ENCODE peak calls at places on chromosomes 12 and 14, in five cellular contexts. One of them, this sample, is unnamed.

GRCh38 chr12:52506858-52507715 is 13.1 kb downstream of the KRT5 start:
- DNase-seq in fibroblast of lung: peak
- DNase-seq in neural progenitor cell: peak
- DNase-seq in fibroblast of pulmonary artery: peak
- DNase-seq in cardiac fibroblast: peak
- DNase-seq in this sample: peak

GRCh38 chr12:7354521-7354920 is 50.6 kb downstream of the ACSM4 start:
- DNase-seq in fibroblast of lung: no peak
- DNase-seq in neural progenitor cell: no peak
- DNase-seq in fibroblast of pulmonary artery: no peak
- DNase-seq in cardiac fibroblast: peak
- DNase-seq in this sample: peak

GRCh38 chr12:32864731-32865130 is 31.8 kb downstream of the PKP2 start:
- DNase-seq in fibroblast of lung: no peak
- DNase-seq in neural progenitor cell: no peak
- DNase-seq in fibroblast of pulmonary artery: no peak
- DNase-seq in cardiac fibroblast: no peak
- DNase-seq in this sample: peak

GRCh38 chr14:47509957-47510356 is 165.4 kb downstream of the MDGA2 start:
- DNase-seq in fibroblast of lung: no peak
- DNase-seq in neural progenitor cell: peak
- DNase-seq in fibroblast of pulmonary artery: no peak
- DNase-seq in cardiac fibroblast: no peak
- DNase-seq in this sample: no peak

GRCh38 chr14:58533417-58533816 is 104.3 kb upstream of the DACT1 start:
- DNase-seq in fibroblast of lung: peak
- DNase-seq in neural progenitor cell: peak
- DNase-seq in fibroblast of pulmonary artery: peak
- DNase-seq in cardiac fibroblast: peak
- DNase-seq in this sample: no peak

GRCh38 chr12:7856516-7856915 is 16.2 kb downstream of the SLC2A14 start:
- DNase-seq in fibroblast of lung: peak
- DNase-seq in neural progenitor cell: no peak
- DNase-seq in fibroblast of pulmonary artery: no peak
- DNase-seq in cardiac fibroblast: no peak
- DNase-seq in this sample: peak

GRCh38 chr14:51157012-51157411 is 62.1 kb upstream of the TRIM9 start:
- DNase-seq in fibroblast of lung: no peak
- DNase-seq in neural progenitor cell: no peak
- DNase-seq in fibroblast of pulmonary artery: peak
- DNase-seq in cardiac fibroblast: peak
- DNase-seq in this sample: peak

GRCh38 chr14:74856366-74856765 is 19.6 kb downstream of the PROX2 start:
- DNase-seq in fibroblast of lung: no peak
- DNase-seq in neural progenitor cell: no peak
- DNase-seq in fibroblast of pulmonary artery: no peak
- DNase-seq in cardiac fibroblast: no peak
- DNase-seq in this sample: peak

GRCh38 chr14:76640923-76641395 is 120.3 kb upstream of the VASH1 start:
- DNase-seq in fibroblast of lung: no peak
- DNase-seq in neural progenitor cell: no peak
- DNase-seq in fibroblast of pulmonary artery: no peak
- DNase-seq in cardiac fibroblast: no peak
- DNase-seq in this sample: no peak

GRCh38 chr14:75910048-75910447 is 71.7 kb downstream of the TGFB3 start:
- DNase-seq in fibroblast of lung: no peak
- DNase-seq in neural progenitor cell: no peak
- DNase-seq in fibroblast of pulmonary artery: no peak
- DNase-seq in cardiac fibroblast: no peak
- DNase-seq in this sample: no peak

GRCh38 chr12:54197037-54197909 is 8.5 kb upstream of the SMUG1 start:
- DNase-seq in fibroblast of lung: peak
- DNase-seq in neural progenitor cell: peak
- DNase-seq in fibroblast of pulmonary artery: no peak
- DNase-seq in cardiac fibroblast: peak
- DNase-seq in this sample: peak

GRCh38 chr12:110079477-110080400 is 31.4 kb upstream of the C12orf76 start:
- DNase-seq in fibroblast of lung: peak
- DNase-seq in neural progenitor cell: no peak
- DNase-seq in fibroblast of pulmonary artery: peak
- DNase-seq in cardiac fibroblast: peak
- DNase-seq in this sample: no peak

GRCh38 chr12:84842406-84843013 is 70.1 kb downstream of the SLC6A15 start:
- DNase-seq in fibroblast of lung: peak
- DNase-seq in neural progenitor cell: peak
- DNase-seq in fibroblast of pulmonary artery: peak
- DNase-seq in cardiac fibroblast: peak
- DNase-seq in this sample: peak

GRCh38 chr14:92719890-92720323 is 28.5 kb downstream of the LGMN start:
- DNase-seq in fibroblast of lung: no peak
- DNase-seq in neural progenitor cell: no peak
- DNase-seq in fibroblast of pulmonary artery: no peak
- DNase-seq in cardiac fibroblast: peak
- DNase-seq in this sample: no peak

GRCh38 chr14:84254205-84254788 is 1275.6 kb upstream of the FLRT2 start:
- DNase-seq in fibroblast of lung: no peak
- DNase-seq in neural progenitor cell: peak
- DNase-seq in fibroblast of pulmonary artery: peak
- DNase-seq in cardiac fibroblast: peak
- DNase-seq in this sample: no peak

GRCh38 chr12:84497819-84498218 is 414.8 kb downstream of the SLC6A15 start:
- DNase-seq in fibroblast of lung: peak
- DNase-seq in neural progenitor cell: peak
- DNase-seq in fibroblast of pulmonary artery: peak
- DNase-seq in cardiac fibroblast: no peak
- DNase-seq in this sample: peak

GRCh38 chr14:30450620-30451019 is 108.3 kb upstream of the G2E3 start:
- DNase-seq in fibroblast of lung: peak
- DNase-seq in neural progenitor cell: no peak
- DNase-seq in fibroblast of pulmonary artery: no peak
- DNase-seq in cardiac fibroblast: no peak
- DNase-seq in this sample: peak

GRCh38 chr12:19288603-19289244 is 150.6 kb upstream of the AEBP2 start:
- DNase-seq in fibroblast of lung: peak
- DNase-seq in neural progenitor cell: peak
- DNase-seq in fibroblast of pulmonary artery: peak
- DNase-seq in cardiac fibroblast: peak
- DNase-seq in this sample: peak

GRCh38 chr12:7989827-7990491 is 42.6 kb upstream of the FOXJ2 start:
- DNase-seq in fibroblast of lung: no peak
- DNase-seq in neural progenitor cell: no peak
- DNase-seq in fibroblast of pulmonary artery: peak
- DNase-seq in cardiac fibroblast: peak
- DNase-seq in this sample: no peak

GRCh38 chr14:102525213-102526143 is 15.9 kb upstream of the ANKRD9 start:
- DNase-seq in fibroblast of lung: peak
- DNase-seq in neural progenitor cell: no peak
- DNase-seq in fibroblast of pulmonary artery: peak
- DNase-seq in cardiac fibroblast: peak
- DNase-seq in this sample: peak

GRCh38 chr14:21924479-21924878 is 250.9 kb upstream of the OR4E1 start:
- DNase-seq in fibroblast of lung: no peak
- DNase-seq in neural progenitor cell: peak
- DNase-seq in fibroblast of pulmonary artery: no peak
- DNase-seq in cardiac fibroblast: no peak
- DNase-seq in this sample: no peak

GRCh38 chr12:101939856-101940265 is 62.5 kb downstream of the DRAM1 start:
- DNase-seq in fibroblast of lung: peak
- DNase-seq in neural progenitor cell: peak
- DNase-seq in fibroblast of pulmonary artery: peak
- DNase-seq in cardiac fibroblast: peak
- DNase-seq in this sample: peak

DNA sequence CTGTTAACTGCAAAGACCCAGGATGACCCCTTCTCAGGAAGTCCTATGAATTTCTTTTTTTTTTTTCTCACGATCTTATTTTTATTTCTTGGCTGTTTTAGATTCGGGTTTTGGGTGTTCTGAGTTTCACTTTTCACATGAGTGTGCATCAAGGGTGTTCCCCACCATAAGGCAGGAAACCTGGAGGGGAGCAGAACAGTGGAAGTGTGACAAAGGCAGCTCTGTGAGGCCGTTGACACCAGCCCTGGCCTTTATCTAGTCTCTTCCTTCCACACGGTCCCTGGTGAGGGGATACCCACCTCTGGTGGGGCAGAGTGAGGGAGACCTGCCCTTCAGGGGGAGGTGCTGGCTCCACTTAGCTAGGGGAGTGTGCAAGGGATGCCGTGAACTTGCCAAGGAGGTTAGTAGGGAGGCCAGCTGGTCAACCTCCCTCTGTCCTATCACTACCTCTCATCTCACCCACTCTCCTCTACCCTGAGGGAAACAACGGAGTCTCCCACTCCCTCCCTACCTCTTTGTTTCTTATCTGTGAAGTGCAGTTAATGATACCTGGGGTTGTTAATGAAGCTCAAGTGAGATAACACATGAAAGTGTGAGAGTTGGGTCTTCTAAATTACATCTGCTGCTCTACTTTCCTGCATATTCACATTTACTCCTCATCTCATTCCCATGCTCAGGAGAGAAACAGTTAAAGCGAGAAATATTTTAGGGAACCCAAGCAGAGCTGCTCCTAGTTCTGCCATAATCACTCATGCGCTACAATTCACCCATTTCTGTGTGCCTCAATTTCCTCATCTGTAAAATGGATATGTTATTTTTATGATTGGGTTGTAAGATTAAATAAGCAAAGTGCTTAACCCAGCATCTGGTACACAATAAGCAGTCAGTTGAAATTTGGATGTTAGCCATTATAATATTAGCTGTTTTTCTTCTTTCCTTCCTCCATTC is 4.4 kb upstream of the GALNT6 start:
- DNase-seq in fibroblast of lung: no peak
- DNase-seq in neural progenitor cell: no peak
- DNase-seq in fibroblast of pulmonary artery: no peak
- DNase-seq in cardiac fibroblast: no peak
- DNase-seq in this sample: no peak
- TF ChIP-seq CTCF in fibroblast of lung: no peak
- TF ChIP-seq CTCF in neural progenitor cell: no peak
- TF ChIP-seq CTCF in fibroblast of pulmonary artery: no peak
- TF ChIP-seq CTCF in cardiac fibroblast: no peak
- TF ChIP-seq CTCF in this sample: no peak

DNA sequence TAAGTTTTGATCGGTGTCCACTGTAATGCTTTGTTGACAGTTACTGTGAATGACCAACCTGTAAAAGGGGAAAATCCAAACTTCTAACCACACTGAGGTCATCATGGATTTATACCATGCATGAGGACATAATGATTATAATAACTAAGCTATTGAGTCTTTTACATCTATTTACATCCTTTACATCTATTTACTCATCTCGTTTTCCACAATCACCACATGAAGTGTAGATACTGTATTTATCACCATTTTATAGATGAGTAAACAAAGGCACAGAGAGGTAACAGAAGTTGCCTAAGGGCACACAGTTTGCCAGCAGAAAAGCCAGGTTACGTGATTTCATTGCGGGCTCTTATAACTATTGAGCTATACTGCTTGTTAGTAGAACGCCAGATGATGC is 27.9 kb upstream of the EID3 start:
- DNase-seq in fibroblast of lung: no peak
- DNase-seq in neural progenitor cell: no peak
- DNase-seq in fibroblast of pulmonary artery: no peak
- DNase-seq in cardiac fibroblast: no peak
- DNase-seq in this sample: no peak
- H3K4me3 ChIP-seq in fibroblast of lung: no peak
- H3K4me3 ChIP-seq in neural progenitor cell: no peak
- H3K4me3 ChIP-seq in fibroblast of pulmonary artery: no peak
- H3K4me3 ChIP-seq in cardiac fibroblast: no peak
- H3K4me3 ChIP-seq in this sample: no peak

GRCh38 chr14:73462815-73463214 is 4.5 kb upstream of the NUMB start:
- DNase-seq in fibroblast of lung: no peak
- DNase-seq in neural progenitor cell: no peak
- DNase-seq in fibroblast of pulmonary artery: peak
- DNase-seq in cardiac fibroblast: peak
- DNase-seq in this sample: no peak

GRCh38 chr14:73463411-73463810 is 5.1 kb upstream of the NUMB start:
- DNase-seq in fibroblast of lung: peak
- DNase-seq in neural progenitor cell: no peak
- DNase-seq in fibroblast of pulmonary artery: peak
- DNase-seq in cardiac fibroblast: peak
- DNase-seq in this sample: peak

GRCh38 chr14:73460691-73461127 is 2.4 kb upstream of the NUMB start:
- DNase-seq in fibroblast of lung: peak
- DNase-seq in neural progenitor cell: no peak
- DNase-seq in fibroblast of pulmonary artery: peak
- DNase-seq in cardiac fibroblast: peak
- DNase-seq in this sample: peak

GRCh38 chr14:73461478-73462077 is 3.2 kb upstream of the NUMB start:
- DNase-seq in fibroblast of lung: no peak
- DNase-seq in neural progenitor cell: no peak
- DNase-seq in fibroblast of pulmonary artery: no peak
- DNase-seq in cardiac fibroblast: no peak
- DNase-seq in this sample: no peak

DNA sequence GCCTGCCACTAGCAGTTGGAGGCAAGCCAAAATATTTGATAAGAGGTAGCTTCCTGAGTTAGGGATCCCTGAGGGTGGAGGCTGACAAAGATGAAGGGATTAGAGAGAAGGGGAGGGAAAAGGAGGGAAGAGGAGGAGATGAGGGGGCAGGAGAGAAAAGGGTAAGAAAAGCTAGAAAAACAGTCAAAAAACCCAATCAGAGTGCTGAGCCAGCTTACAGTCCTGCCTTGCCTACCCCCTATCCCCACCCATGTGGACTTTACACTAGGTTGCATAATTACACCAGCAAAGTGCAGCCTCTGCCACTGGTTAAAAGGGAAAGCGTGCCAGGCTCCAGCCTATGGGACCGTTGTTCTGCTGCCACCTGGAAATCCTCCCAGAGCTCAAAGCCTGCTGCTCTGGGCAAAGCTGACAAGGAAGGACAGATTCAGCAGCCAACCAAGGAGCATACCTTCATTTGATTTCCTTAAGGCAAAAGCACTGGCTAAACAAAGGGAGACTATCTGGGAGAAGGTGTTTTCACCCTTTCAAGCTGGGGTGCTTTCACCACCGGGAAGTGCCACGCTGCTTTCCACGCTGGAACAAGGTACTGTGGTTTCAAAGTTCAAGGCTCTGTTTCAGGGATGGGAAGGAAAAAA is 3.9 kb upstream of the NUMB start:
- DNase-seq in fibroblast of lung: peak
- DNase-seq in neural progenitor cell: peak
- DNase-seq in fibroblast of pulmonary artery: peak
- DNase-seq in cardiac fibroblast: peak
- DNase-seq in this sample: peak
- TF ChIP-seq CTCF in fibroblast of lung: no peak
- TF ChIP-seq CTCF in neural progenitor cell: no peak
- TF ChIP-seq CTCF in fibroblast of pulmonary artery: no peak
- TF ChIP-seq CTCF in cardiac fibroblast: no peak
- TF ChIP-seq CTCF in this sample: no peak

GRCh38 chr14:69574266-69574953 is at the start of gene CCDC177:
- DNase-seq in fibroblast of lung: peak
- DNase-seq in neural progenitor cell: peak
- DNase-seq in fibroblast of pulmonary artery: peak
- DNase-seq in cardiac fibroblast: peak
- DNase-seq in this sample: peak
- H3K4me3 ChIP-seq in fibroblast of lung: no peak
- H3K4me3 ChIP-seq in neural progenitor cell: peak
- H3K4me3 ChIP-seq in fibroblast of pulmonary artery: peak
- H3K4me3 ChIP-seq in cardiac fibroblast: peak
- H3K4me3 ChIP-seq in this sample: no peak